ENCODE peak calls at places on chromosomes 2 and 18, in six cellular contexts. R is mammary epithelial cell, K is neural progenitor cell, A is SK-N-MC, C is endothelial cell of umbilical vein, Y is HCT116. E is an unnamed sample.

GRCh38 chr18:10062292-10062940 is 148.6 kb downstream of the VAPA start:
- DNase-seq in R (no peak), K (no peak), A (peak), C (no peak), Y (no peak), E (no peak)

GRCh38 chr18:64810354-64810753 is 661.5 kb upstream of the LINC00305 start:
- DNase-seq in R (no peak), K (no peak), A (no peak), C (no peak), Y (no peak), E (no peak)

GRCh38 chr2:76672798-76673197 is 849.4 kb downstream of the LRRTM4 start:
- DNase-seq in R (no peak), K (no peak), A (no peak), C (no peak), Y (no peak), E (no peak)

GRCh38 chr2:30255466-30256408 is 24.4 kb downstream of the LBH start:
- DNase-seq in R (no peak), K (peak), A (no peak), C (no peak), Y (no peak), E (no peak)

GRCh38 chr18:21550510-21550970 is 50.0 kb downstream of the ESCO1 start:
- DNase-seq in R (no peak), K (no peak), A (no peak), C (no peak), Y (no peak), E (no peak)

GRCh38 chr2:173741715-173742114 is 223.5 kb downstream of the SP3 start:
- DNase-seq in R (no peak), K (no peak), A (no peak), C (no peak), Y (peak), E (no peak)

GRCh38 chr2:46674451-46674850 is 195.1 kb downstream of the TMEM247 start:
- DNase-seq in R (no peak), K (no peak), A (no peak), C (no peak), Y (no peak), E (no peak)

GRCh38 chr18:34661464-34662087 is 48.5 kb upstream of the DTNA start:
- DNase-seq in R (peak), K (peak), A (no peak), C (peak), Y (peak), E (peak)

GRCh38 chr2:55054476-55054875 is 4.2 kb upstream of the RTN4 start:
- DNase-seq in R (no peak), K (no peak), A (no peak), C (no peak), Y (no peak), E (no peak)

GRCh38 chr18:30094556-30094955 is 948.0 kb downstream of the DSC3 start:
- DNase-seq in R (peak), K (no peak), A (peak), C (peak), Y (no peak), E (no peak)

GRCh38 chr2:241179894-241180293 is 8.6 kb upstream of the ANO7 start:
- DNase-seq in R (no peak), K (no peak), A (no peak), C (no peak), Y (no peak), E (no peak)

GRCh38 chr2:119264781-119265692 is 41.4 kb downstream of the STEAP3 start:
- DNase-seq in R (peak), K (peak), A (no peak), C (peak), Y (peak), E (peak)

GRCh38 chr2:195721042-195721441 is 64.0 kb downstream of the SLC39A10 start:
- DNase-seq in R (peak), K (no peak), A (no peak), C (no peak), Y (peak), E (no peak)

GRCh38 chr2:178845565-178846457 is 38.6 kb upstream of the TTN start:
- DNase-seq in R (no peak), K (no peak), A (no peak), C (no peak), Y (no peak), E (no peak)

GRCh38 chr2:149466635-149467034 is 120.9 kb downstream of the MMADHC start:
- DNase-seq in R (no peak), K (no peak), A (no peak), C (no peak), Y (no peak), E (no peak)

GRCh38 chr2:39448169-39448502 is 11.1 kb upstream of the MAP4K3 start:
- DNase-seq in R (no peak), K (no peak), A (no peak), C (no peak), Y (no peak), E (no peak)

GRCh38 chr2:39451954-39452353 is 14.9 kb upstream of the MAP4K3 start:
- DNase-seq in R (no peak), K (no peak), A (no peak), C (no peak), Y (no peak), E (no peak)

GRCh38 chr2:39443009-39443408 is 5.9 kb upstream of the MAP4K3 start:
- DNase-seq in R (no peak), K (no peak), A (no peak), C (no peak), Y (no peak), E (no peak)

GRCh38 chr2:39445934-39446333 is 8.8 kb upstream of the MAP4K3 start:
- DNase-seq in R (no peak), K (no peak), A (no peak), C (no peak), Y (no peak), E (no peak)

GRCh38 chr2:39447266-39448168 is 10.4 kb upstream of the MAP4K3 start:
- DNase-seq in R (no peak), K (no peak), A (no peak), C (no peak), Y (no peak), E (no peak)
- H3K9ac ChIP-seq in R (no peak), K (no peak), A (no peak), C (no peak), Y (no peak), E (no peak)

GRCh38 chr18:79953921-79954651 is 2.6 kb upstream of the SLC66A2 start:
- DNase-seq in R (no peak), K (no peak), A (no peak), C (no peak), Y (no peak), E (no peak)

GRCh38 chr18:79950440-79951341 is 762 bp downstream of the SLC66A2 start:
- DNase-seq in R (peak), K (peak), A (no peak), C (peak), Y (no peak), E (no peak)

GRCh38 chr18:79952996-79953559 is 1.6 kb upstream of the SLC66A2 start:
- DNase-seq in R (no peak), K (peak), A (no peak), C (no peak), Y (no peak), E (no peak)

GRCh38 chr18:79951545-79952456 is at the start of gene SLC66A2:
- DNase-seq in R (peak), K (peak), A (no peak), C (peak), Y (peak), E (peak)

GRCh38 chr18:79952457-79952995 is 1.1 kb upstream of the SLC66A2 start:
- DNase-seq in R (no peak), K (no peak), A (no peak), C (no peak), Y (no peak), E (no peak)
- TF ChIP-seq EZH2 in R (no peak), K (no peak), A (no peak), C (no peak), Y (no peak), E (no peak)

DNA sequence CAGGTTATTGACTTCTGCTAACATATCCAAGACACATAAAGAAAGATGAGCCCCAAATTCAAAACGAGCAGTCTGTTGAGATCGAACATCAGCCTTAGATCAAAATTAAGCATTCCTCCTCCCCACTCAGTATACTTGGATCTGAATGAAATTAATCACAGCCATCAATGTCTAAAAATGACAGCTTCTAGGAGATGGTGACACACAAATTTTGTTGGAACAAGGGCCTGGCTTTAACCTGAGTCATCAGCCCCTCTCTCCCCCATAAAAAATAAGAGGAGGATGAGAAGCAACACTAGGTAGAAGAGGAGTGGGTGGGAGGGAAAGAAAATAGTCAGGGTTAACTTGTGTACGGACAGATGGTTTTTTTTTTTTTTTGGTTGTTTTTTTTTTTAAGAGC is 223.1 kb downstream of the EXOC6B start:
- DNase-seq in R (no peak), K (no peak), A (no peak), C (no peak), Y (no peak), E (no peak)
- H3K9ac ChIP-seq in R (no peak), K (no peak), A (no peak), C (no peak), Y (no peak), E (no peak)

DNA sequence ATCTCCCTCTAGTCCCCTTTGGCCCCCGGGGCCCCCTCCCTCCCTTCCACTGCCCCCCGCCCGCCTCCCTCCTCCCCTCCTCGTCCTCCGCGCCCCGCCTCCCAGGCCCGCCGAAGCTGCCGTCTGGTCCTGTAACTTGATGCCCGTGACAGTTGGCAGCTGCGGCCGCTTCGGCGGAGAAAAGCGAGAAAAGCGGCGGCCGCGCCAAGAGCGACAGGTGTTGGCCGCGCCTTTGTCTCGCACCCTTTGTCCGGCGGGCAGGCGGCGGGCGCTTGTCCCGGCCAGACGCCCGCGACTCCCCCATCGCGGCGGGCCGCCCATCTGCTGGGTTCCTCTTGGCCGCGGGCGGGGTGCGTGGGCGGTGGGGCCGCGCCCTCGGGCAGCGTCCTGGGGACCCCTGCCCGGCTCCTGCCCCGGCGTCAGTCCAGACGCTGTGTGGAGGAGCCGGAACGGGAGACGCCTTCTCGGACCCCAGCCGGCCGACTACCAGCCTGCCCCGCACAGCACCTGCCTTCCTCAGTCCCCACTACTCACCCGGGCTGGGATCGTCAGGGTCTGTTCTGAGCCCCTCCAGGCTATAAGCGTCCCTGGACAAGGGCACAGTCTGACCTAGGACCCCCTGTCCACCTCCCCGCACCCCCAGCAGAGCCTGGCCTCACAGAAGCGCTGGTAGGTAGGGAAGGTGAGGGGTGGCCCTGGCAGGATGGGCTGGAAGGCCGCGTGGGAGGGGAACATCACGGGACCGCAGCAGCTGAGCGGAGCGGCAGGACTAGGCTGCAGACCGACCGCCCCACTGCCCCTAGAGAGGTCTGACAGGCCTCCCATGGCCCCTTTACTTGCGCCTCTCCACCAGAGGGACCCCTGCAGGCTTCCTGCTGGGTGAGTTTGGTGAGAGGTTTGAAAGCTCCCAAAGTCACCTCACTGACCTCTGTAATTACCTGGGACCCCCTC is 1.2 kb upstream of the HES6 start:
- DNase-seq in R (no peak), K (peak), A (no peak), C (peak), Y (peak), E (no peak)
- TF ChIP-seq EZH2 in R (no peak), K (peak), A (no peak), C (no peak), Y (no peak), E (no peak)

DNA sequence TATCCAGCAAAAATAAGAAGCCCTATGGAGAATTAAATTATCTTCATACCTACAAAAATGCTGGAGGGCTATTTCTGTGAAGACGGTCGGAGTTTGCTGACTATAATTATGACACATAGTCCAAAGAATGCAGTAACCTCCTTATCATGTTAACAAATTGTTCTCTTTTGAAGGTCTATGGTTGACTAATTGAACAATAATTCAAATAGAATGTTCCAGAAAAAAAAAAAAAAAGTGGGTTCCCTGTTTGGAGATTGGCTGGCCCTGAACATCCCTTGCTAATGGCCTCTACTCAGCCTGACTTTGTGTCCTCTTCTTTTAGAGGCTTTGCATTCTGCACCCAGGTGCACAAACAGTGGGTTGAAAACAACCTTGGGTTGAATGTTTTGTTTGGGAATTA is 82.8 kb upstream of the CCBE1 start:
- DNase-seq in R (peak), K (no peak), A (no peak), C (peak), Y (no peak), E (no peak)
- H3K9ac ChIP-seq in R (no peak), K (no peak), A (no peak), C (no peak), Y (no peak), E (no peak)

GRCh38 chr18:57438669-57439616 is 3.8 kb downstream of the ONECUT2 start:
- DNase-seq in R (no peak), K (peak), A (no peak), C (no peak), Y (no peak), E (no peak)
- TF ChIP-seq EZH2 in R (peak), K (no peak), A (no peak), C (no peak), Y (no peak), E (no peak)

GRCh38 chr2:25103287-25103871 is 61.5 kb downstream of the EFR3B start:
- DNase-seq in R (peak), K (no peak), A (no peak), C (no peak), Y (no peak), E (no peak)
- H3K9ac ChIP-seq in R (no peak), K (no peak), A (no peak), C (no peak), Y (no peak), E (no peak)